ENCODE peak calls at places on chromosomes 6 and 20, in nine cellular contexts. R is KG1; X is mucosa of gallbladder; M is RPMI8226; L is tibial artery; V is type B pancreatic cell; U is astrocyte of the spinal cord; O is naive thymus-derived CD8-positive, alpha-beta T cell; F is ecto neural progenitor cell. H is an unnamed sample.

GRCh38 chr20:18524646-18525045 is 16.9 kb downstream of the SEC23B start:
- DNase-seq in F (no peak), O (no peak), L (no peak), V (no peak), U (peak; percentile 24), R (no peak), M (no peak), X (no peak), H (no peak)

GRCh38 chr20:62737271-62737761 is 28.7 kb downstream of the NTSR1 start:
- DNase-seq in F (no peak), M (peak; percentile 20), L (peak; percentile 51), X (no peak), V (no peak), R (no peak), O (no peak), U (no peak), H (no peak)

GRCh38 chr6:87250019-87250418 is 72.4 kb upstream of the SMIM8 start:
- DNase-seq in U (no peak), V (no peak), X (no peak), M (no peak), F (no peak), O (no peak), R (no peak), L (no peak), H (no peak)

GRCh38 chr20:17835941-17836861 is 132.4 kb downstream of the SNX5 start:
- DNase-seq in R (no peak), U (peak; percentile 89), V (no peak), L (peak; percentile 76), M (no peak), O (no peak), X (peak; percentile 45), F (no peak), H (peak; percentile 94)

GRCh38 chr6:49550413-49551125 is at the start of gene C6orf141:
- DNase-seq in R (peak; percentile 45), L (no peak), F (peak; percentile 84), V (peak; percentile 70), X (peak; percentile 85), M (peak; percentile 25), O (no peak), U (no peak), H (no peak)

GRCh38 chr6:128713461-128713860 is 169.5 kb upstream of the LAMA2 start:
- DNase-seq in L (no peak), M (no peak), V (no peak), U (peak; percentile 53), O (no peak), X (no peak), R (no peak), F (no peak), H (no peak)

GRCh38 chr20:22578221-22579118 is 5.9 kb downstream of the FOXA2 start:
- DNase-seq in M (no peak), R (no peak), L (no peak), U (no peak), F (no peak), O (no peak), V (no peak), X (no peak), H (no peak)

GRCh38 chr6:6125495-6125894 is 118.8 kb upstream of the NRN1 start:
- DNase-seq in M (no peak), V (no peak), R (no peak), U (no peak), F (no peak), X (no peak), O (no peak), L (no peak), H (no peak)

GRCh38 chr6:44001318-44001868 is 125.9 kb downstream of the MRPL14 start:
- DNase-seq in O (no peak), M (peak; percentile 17), L (peak; percentile 59), V (no peak), F (peak; percentile 77), U (no peak), X (peak; percentile 66), R (no peak), H (no peak)

GRCh38 chr20:95215-95614 is 7.7 kb downstream of the DEFB125 start:
- DNase-seq in O (no peak), F (no peak), U (no peak), L (no peak), X (no peak), R (no peak), V (no peak), M (no peak), H (no peak)

GRCh38 chr6:89180971-89181370 is 35.1 kb downstream of the PM20D2 start:
- DNase-seq in F (no peak), X (no peak), V (no peak), L (no peak), R (no peak), U (no peak), M (no peak), O (no peak), H (no peak)

GRCh38 chr6:52324239-52324638 is 37.7 kb upstream of the PAQR8 start:
- DNase-seq in O (no peak), M (no peak), F (no peak), R (no peak), V (no peak), L (no peak), U (no peak), X (no peak), H (no peak)

GRCh38 chr20:21519136-21519584 is 5.3 kb upstream of the NKX2-2 start:
- DNase-seq in L (no peak), O (no peak), F (no peak), X (no peak), M (no peak), V (peak; percentile 36), U (no peak), R (no peak), H (no peak)

GRCh38 chr20:47950103-47950502 is 164.8 kb upstream of the SULF2 start:
- DNase-seq in R (no peak), M (peak; percentile 12), O (no peak), V (no peak), F (no peak), X (no peak), L (no peak), U (no peak), H (no peak)

GRCh38 chr20:35515949-35516645 is 13.4 kb downstream of the C20orf173 start:
- DNase-seq in V (no peak), R (no peak), X (no peak), O (no peak), F (no peak), L (no peak), U (peak; percentile 81), M (no peak), H (no peak)

GRCh38 chr20:48818481-48818987 is 9.3 kb downstream of the PREX1 start:
- DNase-seq in M (no peak), U (no peak), X (no peak), L (no peak), R (no peak), V (no peak), F (no peak), O (peak; percentile 48), H (no peak)

GRCh38 chr6:29501106-29501505 is 13.3 kb upstream of the MAS1L start:
- DNase-seq in L (no peak), O (no peak), X (no peak), F (no peak), U (no peak), V (no peak), R (no peak), M (no peak), H (no peak)

GRCh38 chr6:110541701-110542309 is 65.4 kb upstream of the SLC22A16 start:
- DNase-seq in U (no peak), R (no peak), F (no peak), O (no peak), M (no peak), V (no peak), X (no peak), L (no peak), H (no peak)

GRCh38 chr6:89035252-89036106 is 45.1 kb upstream of the PNRC1 start:
- DNase-seq in U (peak; percentile 91), V (no peak), R (no peak), F (no peak), L (peak; percentile 89), O (no peak), M (no peak), X (peak; percentile 90), H (peak; percentile 99)

H was measured in sigmoid colon.